ENCODE peak calls at places on chromosomes 4 and X, in eight cellular contexts. One of them, this sample, is unnamed.

GRCh38 chr4:23930750-23931488 is 41.1 kb upstream of the PPARGC1A start:
- DNase-seq in activated CD8-positive, alpha-beta memory T cell treated with anti-CD3 and anti-CD28 coated beads, Interleukin-2, amount 50 U/mL, for 4 hours: no peak
- DNase-seq in fibroblast of the aortic adventitia: no peak
- DNase-seq in neural crest cell: no peak
- DNase-seq in pancreas: peak; percentile 41
- DNase-seq in SW480: peak; percentile 42
- DNase-seq in nucleus accumbens: no peak
- DNase-seq in DMS153: no peak
- DNase-seq in this sample: peak; percentile 8

GRCh38 chr4:176377705-176378302 is 58.0 kb downstream of the SPCS3 start:
- DNase-seq in activated CD8-positive, alpha-beta memory T cell treated with anti-CD3 and anti-CD28 coated beads, Interleukin-2, amount 50 U/mL, for 4 hours: no peak
- DNase-seq in fibroblast of the aortic adventitia: peak; percentile 53
- DNase-seq in neural crest cell: no peak
- DNase-seq in pancreas: no peak
- DNase-seq in SW480: peak; percentile 62
- DNase-seq in nucleus accumbens: no peak
- DNase-seq in DMS153: peak; percentile 37
- DNase-seq in this sample: no peak

GRCh38 chrX:101595739-101596419 is 21.9 kb downstream of the ARMCX6 start:
- DNase-seq in activated CD8-positive, alpha-beta memory T cell treated with anti-CD3 and anti-CD28 coated beads, Interleukin-2, amount 50 U/mL, for 4 hours: no peak
- DNase-seq in fibroblast of the aortic adventitia: peak; percentile 82
- DNase-seq in neural crest cell: peak; percentile 41
- DNase-seq in pancreas: peak; percentile 27
- DNase-seq in SW480: peak; percentile 60
- DNase-seq in nucleus accumbens: no peak
- DNase-seq in DMS153: peak; percentile 0
- DNase-seq in this sample: no peak

GRCh38 chr4:39655866-39656265 is 17.2 kb upstream of the SMIM14 start:
- DNase-seq in activated CD8-positive, alpha-beta memory T cell treated with anti-CD3 and anti-CD28 coated beads, Interleukin-2, amount 50 U/mL, for 4 hours: no peak
- DNase-seq in fibroblast of the aortic adventitia: peak; percentile 12
- DNase-seq in neural crest cell: no peak
- DNase-seq in pancreas: no peak
- DNase-seq in SW480: no peak
- DNase-seq in nucleus accumbens: no peak
- DNase-seq in DMS153: no peak
- DNase-seq in this sample: no peak

GRCh38 chr4:184267673-184268573 is 50.2 kb upstream of the ENPP6 start:
- DNase-seq in activated CD8-positive, alpha-beta memory T cell treated with anti-CD3 and anti-CD28 coated beads, Interleukin-2, amount 50 U/mL, for 4 hours: peak; percentile 57
- DNase-seq in fibroblast of the aortic adventitia: peak; percentile 93
- DNase-seq in neural crest cell: no peak
- DNase-seq in pancreas: peak; percentile 60
- DNase-seq in SW480: peak; percentile 62
- DNase-seq in nucleus accumbens: no peak
- DNase-seq in DMS153: peak; percentile 48
- DNase-seq in this sample: no peak

GRCh38 chr4:76407440-76408119 is 13.4 kb downstream of the CCDC158 start:
- DNase-seq in activated CD8-positive, alpha-beta memory T cell treated with anti-CD3 and anti-CD28 coated beads, Interleukin-2, amount 50 U/mL, for 4 hours: no peak
- DNase-seq in fibroblast of the aortic adventitia: no peak
- DNase-seq in neural crest cell: no peak
- DNase-seq in pancreas: no peak
- DNase-seq in SW480: no peak
- DNase-seq in nucleus accumbens: no peak
- DNase-seq in DMS153: no peak
- DNase-seq in this sample: no peak

GRCh38 chr4:80017125-80017854 is 55.7 kb downstream of the ANTXR2 start:
- DNase-seq in activated CD8-positive, alpha-beta memory T cell treated with anti-CD3 and anti-CD28 coated beads, Interleukin-2, amount 50 U/mL, for 4 hours: no peak
- DNase-seq in fibroblast of the aortic adventitia: peak; percentile 83
- DNase-seq in neural crest cell: no peak
- DNase-seq in pancreas: no peak
- DNase-seq in SW480: peak; percentile 6
- DNase-seq in nucleus accumbens: no peak
- DNase-seq in DMS153: no peak
- DNase-seq in this sample: no peak

GRCh38 chrX:11319689-11320302 is 26.6 kb downstream of the AMELX start:
- DNase-seq in activated CD8-positive, alpha-beta memory T cell treated with anti-CD3 and anti-CD28 coated beads, Interleukin-2, amount 50 U/mL, for 4 hours: no peak
- DNase-seq in fibroblast of the aortic adventitia: no peak
- DNase-seq in neural crest cell: no peak
- DNase-seq in pancreas: no peak
- DNase-seq in SW480: no peak
- DNase-seq in nucleus accumbens: no peak
- DNase-seq in DMS153: no peak
- DNase-seq in this sample: no peak

GRCh38 chr4:174427562-174428140 is 94.6 kb downstream of the HPGD start:
- DNase-seq in activated CD8-positive, alpha-beta memory T cell treated with anti-CD3 and anti-CD28 coated beads, Interleukin-2, amount 50 U/mL, for 4 hours: no peak
- DNase-seq in fibroblast of the aortic adventitia: no peak
- DNase-seq in neural crest cell: no peak
- DNase-seq in pancreas: no peak
- DNase-seq in SW480: no peak
- DNase-seq in nucleus accumbens: no peak
- DNase-seq in DMS153: no peak
- DNase-seq in this sample: no peak

GRCh38 chr4:151524610-151525009 is 115.6 kb downstream of the FHIP1A start:
- DNase-seq in activated CD8-positive, alpha-beta memory T cell treated with anti-CD3 and anti-CD28 coated beads, Interleukin-2, amount 50 U/mL, for 4 hours: no peak
- DNase-seq in fibroblast of the aortic adventitia: no peak
- DNase-seq in neural crest cell: no peak
- DNase-seq in pancreas: no peak
- DNase-seq in SW480: no peak
- DNase-seq in nucleus accumbens: no peak
- DNase-seq in DMS153: no peak
- DNase-seq in this sample: no peak

GRCh38 chrX:107117993-107118321 is 665 bp downstream of the RBM41 start:
- DNase-seq in activated CD8-positive, alpha-beta memory T cell treated with anti-CD3 and anti-CD28 coated beads, Interleukin-2, amount 50 U/mL, for 4 hours: no peak
- DNase-seq in fibroblast of the aortic adventitia: peak; percentile 7
- DNase-seq in neural crest cell: no peak
- DNase-seq in pancreas: no peak
- DNase-seq in SW480: peak; percentile 1
- DNase-seq in nucleus accumbens: no peak
- DNase-seq in DMS153: no peak
- DNase-seq in this sample: peak; percentile 35

GRCh38 chr4:178599521-178599920 is 1157.3 kb upstream of the AGA start:
- DNase-seq in activated CD8-positive, alpha-beta memory T cell treated with anti-CD3 and anti-CD28 coated beads, Interleukin-2, amount 50 U/mL, for 4 hours: no peak
- DNase-seq in fibroblast of the aortic adventitia: no peak
- DNase-seq in neural crest cell: no peak
- DNase-seq in pancreas: no peak
- DNase-seq in SW480: no peak
- DNase-seq in nucleus accumbens: no peak
- DNase-seq in DMS153: no peak
- DNase-seq in this sample: no peak